ENCODE peak calls at places on chromosomes 11 and 22, in four cellular contexts. B is coronary artery; W is AG08396; E is stimulated activated CD4-positive, alpha-beta T cell treated with anti-CD3 and anti-CD28 coated beads, TNF-alpha, amount 100 ng/mL, for 1 hour. N is an unnamed sample.

GRCh38 chr11:77091146-77091940 is 11.3 kb upstream of the OMP start:
- DNase-seq in B (no peak), W (peak), E (peak), N (no peak)

GRCh38 chr11:26842883-26843282 is 121.0 kb upstream of the SLC5A12 start:
- DNase-seq in B (no peak), W (no peak), E (no peak), N (no peak)

GRCh38 chr11:22539851-22540376 is 85.7 kb downstream of the FANCF start:
- DNase-seq in B (no peak), W (peak), E (no peak), N (no peak)

GRCh38 chr22:45223304-45224117 is 17.2 kb downstream of the KIAA0930 start:
- DNase-seq in B (no peak), W (no peak), E (no peak), N (no peak)

GRCh38 chr11:16248248-16248647 is 108.1 kb downstream of the SOX6 start:
- DNase-seq in B (no peak), W (no peak), E (no peak), N (no peak)

GRCh38 chr11:104570088-104570701 is 328.1 kb downstream of the CASP12 start:
- DNase-seq in B (no peak), W (no peak), E (no peak), N (no peak)

GRCh38 chr22:27183474-27183873 is 526.1 kb downstream of the MIAT start:
- DNase-seq in B (peak), W (no peak), E (no peak), N (no peak)

GRCh38 chr11:66465371-66466224 is 1.1 kb upstream of the PELI3 start:
- DNase-seq in B (no peak), W (no peak), E (no peak), N (no peak)

GRCh38 chr11:64759722-64760719 is at the start of gene PYGM:
- DNase-seq in B (peak), W (peak), E (no peak), N (no peak)

GRCh38 chr11:113242767-113243397 is 71.5 kb upstream of the TTC12 start:
- DNase-seq in B (no peak), W (peak), E (no peak), N (no peak)

GRCh38 chr22:30824096-30824495 is 129.4 kb downstream of the OSBP2 start:
- DNase-seq in B (peak), W (no peak), E (no peak), N (peak)

GRCh38 chr11:4181780-4182721 is 87.5 kb downstream of the RRM1 start:
- DNase-seq in B (peak), W (peak), E (no peak), N (no peak)

GRCh38 chr22:22342697-22343602 is 98.4 kb downstream of the VPREB1 start:
- DNase-seq in B (no peak), W (peak), E (no peak), N (no peak)

GRCh38 chr22:46036558-46037408 is 59.8 kb upstream of the WNT7B start:
- DNase-seq in B (peak), W (no peak), E (no peak), N (no peak)

GRCh38 chr22:42931421-42932196 is 74.5 kb upstream of the ARFGAP3 start:
- DNase-seq in B (no peak), W (no peak), E (no peak), N (no peak)

GRCh38 chr22:44331881-44332714 is 19.3 kb upstream of the SHISAL1 start:
- DNase-seq in B (no peak), W (peak), E (no peak), N (no peak)

GRCh38 chr11:76825726-76826396 is 34.9 kb upstream of the ACER3 start:
- DNase-seq in B (no peak), W (no peak), E (no peak), N (no peak)

GRCh38 chr11:119863811-119864601 is 135.0 kb upstream of the NECTIN1 start:
- DNase-seq in B (no peak), W (no peak), E (no peak), N (no peak)

GRCh38 chr11:68373810-68374501 is 61.6 kb downstream of the LRP5 start:
- DNase-seq in B (no peak), W (peak), E (no peak), N (no peak)

GRCh38 chr11:94768602-94769511 is 701 bp downstream of the AMOTL1 start:
- DNase-seq in B (no peak), W (peak), E (no peak), N (peak)

GRCh38 chr11:132158091-132158490 is 787.7 kb downstream of the NTM start:
- DNase-seq in B (no peak), W (peak), E (no peak), N (no peak)